ENCODE peak calls at places on chromosome 22, in seven cellular contexts. J is posterior vena cava; Z is activated CD4-positive, alpha-beta T cell treated with anti-CD3 and anti-CD28 coated beads for 24 hours; U is naive thymus-derived CD4-positive, alpha-beta T cell; L is ovary; G is lower lobe of right lung; W is activated CD4-positive, CD25-positive, alpha-beta regulatory T cell. T is an unnamed sample.

GRCh38 chr22:27207907-27208306 is 550.5 kb downstream of the MIAT start:
- DNase-seq in G (no peak), U (no peak), L (no peak), J (no peak), Z (no peak), W (no peak), T (no peak)

GRCh38 chr22:25582946-25583345 is 18.5 kb downstream of the GRK3 start:
- DNase-seq in U (no peak), Z (no peak), L (no peak), G (no peak), J (no peak), W (no peak), T (no peak)

GRCh38 chr22:29636751-29637150 is 33.3 kb downstream of the NF2 start:
- DNase-seq in W (no peak), Z (no peak), L (no peak), G (no peak), J (no peak), U (no peak), T (no peak)

GRCh38 chr22:30718938-30719337 is 24.3 kb downstream of the OSBP2 start:
- DNase-seq in Z (no peak), L (no peak), G (no peak), J (no peak), W (no peak), U (no peak), T (no peak)

GRCh38 chr22:32693102-32693501 is 108.4 kb upstream of the TIMP3 start:
- DNase-seq in U (no peak), Z (no peak), L (no peak), J (no peak), G (no peak), W (no peak), T (no peak)

GRCh38 chr22:20632082-20632481 is 124.7 kb downstream of the MED15 start:
- DNase-seq in U (no peak), L (no peak), G (no peak), Z (no peak), J (no peak), W (no peak), T (no peak)

GRCh38 chr22:19478086-19478392 is 954 bp downstream of the UFD1 start:
- DNase-seq in G (no peak), Z (no peak), U (no peak), J (no peak), L (no peak), W (no peak), T (no peak)

GRCh38 chr22:46966495-46966845 is 204.0 kb downstream of the TBC1D22A start:
- DNase-seq in W (no peak), L (no peak), U (no peak), J (no peak), G (no peak), Z (no peak), T (no peak)

GRCh38 chr22:43090130-43090789 is 1.1 kb upstream of the TTLL1 start:
- DNase-seq in Z (peak; percentile 24), J (peak; percentile 86), U (peak; percentile 40), G (peak; percentile 62), L (peak; percentile 62), W (no peak), T (peak; percentile 89)

GRCh38 chr22:31488988-31489617 is 539 bp downstream of the EIF4ENIF1 start:
- DNase-seq in J (peak; percentile 82), Z (peak; percentile 21), L (peak; percentile 26), W (no peak), U (peak; percentile 14), G (peak; percentile 60), T (peak; percentile 32)

GRCh38 chr22:44963055-44963454 is 46.8 kb downstream of the PHF21B start:
- DNase-seq in L (no peak), W (no peak), J (no peak), U (no peak), Z (no peak), G (no peak), T (no peak)

GRCh38 chr22:27239520-27239919 is 562.0 kb downstream of the MN1 start:
- DNase-seq in J (no peak), U (no peak), W (no peak), G (no peak), L (peak; percentile 46), Z (no peak), T (no peak)

GRCh38 chr22:24189249-24190158 is 8.2 kb downstream of the SUSD2 start:
- DNase-seq in G (peak; percentile 92), Z (peak; percentile 28), L (peak; percentile 80), W (no peak), U (peak; percentile 51), J (peak; percentile 91), T (peak; percentile 79)

GRCh38 chr22:25492950-25493790 is 71.3 kb upstream of the GRK3 start:
- DNase-seq in J (no peak), W (no peak), Z (no peak), U (no peak), L (no peak), G (no peak), T (peak; percentile 88)

GRCh38 chr22:49964493-49965290 is 4.1 kb downstream of the PIM3 start:
- DNase-seq in U (no peak), G (peak; percentile 50), J (peak; percentile 75), Z (no peak), W (no peak), L (peak; percentile 35), T (no peak)

GRCh38 chr22:40499187-40499753 is 128.9 kb downstream of the SGSM3 start:
- DNase-seq in L (peak; percentile 60), U (no peak), Z (no peak), W (no peak), G (no peak), J (no peak), T (no peak)

GRCh38 chr22:38798496-38798895 is 4.6 kb upstream of the DNAL4 start:
- DNase-seq in J (no peak), W (no peak), L (no peak), Z (no peak), U (peak; percentile 32), G (no peak), T (no peak)

GRCh38 chr22:37768273-37768672 is 39.5 kb upstream of the GCAT start:
- DNase-seq in J (no peak), G (no peak), L (no peak), U (no peak), Z (no peak), W (no peak), T (no peak)

GRCh38 chr22:45731798-45732495 is 60.3 kb downstream of the ATXN10 start:
- DNase-seq in L (no peak), Z (no peak), G (no peak), U (no peak), J (no peak), W (no peak), T (no peak)

GRCh38 chr22:37636186-37636948 is 3.1 kb upstream of the SH3BP1 start:
- DNase-seq in L (no peak), Z (no peak), J (no peak), U (no peak), G (no peak), W (no peak), T (no peak)

GRCh38 chr22:29044657-29045176 is 16.9 kb downstream of the C22orf31 start:
- DNase-seq in W (no peak), J (no peak), G (no peak), Z (no peak), U (no peak), L (no peak), T (no peak)

GRCh38 chr22:50184004-50184461 is 1.7 kb upstream of the TRABD start:
- DNase-seq in Z (no peak), L (peak; percentile 84), G (peak; percentile 91), J (no peak), U (no peak), W (no peak), T (peak; percentile 85)

GRCh38 chr22:46627806-46628482 is 7.8 kb downstream of the GRAMD4 start:
- DNase-seq in L (no peak), Z (no peak), J (no peak), W (no peak), G (no peak), U (no peak), T (no peak)

GRCh38 chr22:24059121-24059520 is 48.0 kb downstream of the CABIN1 start:
- DNase-seq in W (no peak), G (no peak), U (no peak), L (no peak), Z (no peak), J (peak; percentile 53), T (no peak)

GRCh38 chr22:50144005-50144614 is 26.4 kb upstream of the PANX2 start:
- DNase-seq in J (peak; percentile 64), G (no peak), Z (no peak), W (no peak), U (no peak), L (no peak), T (no peak)

GRCh38 chr22:19105867-19106802 is 16.1 kb downstream of the DGCR2 start:
- DNase-seq in J (peak; percentile 76), W (no peak), L (no peak), U (peak; percentile 61), Z (no peak), G (no peak), T (peak; percentile 33)

GRCh38 chr22:43941449-43941848 is 13.8 kb upstream of the SAMM50 start:
- DNase-seq in G (no peak), L (no peak), J (no peak), W (no peak), U (no peak), Z (no peak), T (no peak)

GRCh38 chr22:46081831-46082210 is 68.5 kb upstream of the PPARA start:
- DNase-seq in W (no peak), J (peak; percentile 78), L (no peak), Z (no peak), G (peak; percentile 36), U (no peak), T (no peak)

GRCh38 chr22:39820266-39820665 is 73.3 kb downstream of the ENTHD1 start:
- DNase-seq in G (no peak), W (no peak), L (no peak), Z (no peak), J (no peak), U (no peak), T (no peak)

GRCh38 chr22:39405346-39406085 is 5.9 kb downstream of the TAB1 start:
- DNase-seq in J (peak; percentile 90), W (no peak), L (peak; percentile 54), Z (no peak), G (no peak), U (no peak), T (peak; percentile 65)

GRCh38 chr22:41288245-41288946 is 2.4 kb upstream of the RANGAP1 start:
- DNase-seq in Z (no peak), W (no peak), J (no peak), G (no peak), L (no peak), U (no peak), T (no peak)